ENCODE peak calls at places on chromosomes 2 and 18, in seven cellular contexts. S is Peyer's patch, F is fibroblast of mammary gland, D is keratinocyte, L is tibial artery, W is IMR-90, X is cardiac muscle cell. O is an unnamed sample.

GRCh38 chr2:12766421-12766879 is 49.7 kb downstream of the TRIB2 start:
- DNase-seq in S (no peak), F (peak), D (no peak), L (no peak), W (peak), X (no peak), O (no peak)

GRCh38 chr2:135052997-135053474 is 944 bp downstream of the RAB3GAP1 start:
- DNase-seq in S (no peak), F (no peak), D (no peak), L (no peak), W (no peak), X (no peak), O (no peak)

GRCh38 chr2:147330925-147331324 is 513.9 kb upstream of the ACVR2A start:
- DNase-seq in S (no peak), F (no peak), D (no peak), L (no peak), W (no peak), X (no peak), O (no peak)

GRCh38 chr2:134461511-134461910 is 207.6 kb downstream of the MGAT5 start:
- DNase-seq in S (peak), F (no peak), D (no peak), L (peak), W (peak), X (no peak), O (peak)

GRCh38 chr2:216492951-216493685 is 5.5 kb upstream of the RPL37A start:
- DNase-seq in S (no peak), F (peak), D (no peak), L (no peak), W (peak), X (no peak), O (no peak)

GRCh38 chr2:97701186-97701585 is 12.2 kb upstream of the ZAP70 start:
- DNase-seq in S (peak), F (no peak), D (no peak), L (no peak), W (no peak), X (no peak), O (no peak)

GRCh38 chr2:66283776-66284175 is 151.1 kb upstream of the MEIS1 start:
- DNase-seq in S (no peak), F (no peak), D (no peak), L (no peak), W (no peak), X (no peak), O (no peak)

GRCh38 chr18:8177330-8178016 is 431.8 kb upstream of the RAB12 start:
- DNase-seq in S (no peak), F (peak), D (no peak), L (no peak), W (peak), X (peak), O (peak)

GRCh38 chr2:128228894-128229293 is 89.8 kb downstream of the HS6ST1 start:
- DNase-seq in S (no peak), F (peak), D (no peak), L (no peak), W (peak), X (no peak), O (no peak)

GRCh38 chr2:15117409-15118030 is 443.6 kb downstream of the NBAS start:
- DNase-seq in S (no peak), F (no peak), D (no peak), L (no peak), W (no peak), X (no peak), O (no peak)

GRCh38 chr2:191376981-191377629 is 131.9 kb downstream of the MYO1B start:
- DNase-seq in S (peak), F (peak), D (peak), L (peak), W (peak), X (peak), O (peak)

GRCh38 chr2:210577263-210578071 is 21.1 kb downstream of the CPS1 start:
- DNase-seq in S (no peak), F (peak), D (no peak), L (no peak), W (peak), X (peak), O (no peak)

GRCh38 chr2:47269316-47270232 is 114.5 kb upstream of the STPG4 start:
- DNase-seq in S (peak), F (peak), D (peak), L (peak), W (peak), X (no peak), O (peak)

GRCh38 chr2:118987886-118988285 is 45.9 kb downstream of the MARCO start:
- DNase-seq in S (no peak), F (no peak), D (no peak), L (peak), W (no peak), X (no peak), O (no peak)

GRCh38 chr18:32670727-32671126 is 102.1 kb downstream of the KLHL14 start:
- DNase-seq in S (no peak), F (no peak), D (no peak), L (no peak), W (no peak), X (no peak), O (no peak)

GRCh38 chr18:32669549-32670165 is 103.2 kb downstream of the KLHL14 start:
- DNase-seq in S (no peak), F (no peak), D (no peak), L (no peak), W (no peak), X (no peak), O (peak)

GRCh38 chr18:32677578-32677977 is 95.2 kb downstream of the KLHL14 start:
- DNase-seq in S (no peak), F (no peak), D (no peak), L (no peak), W (no peak), X (no peak), O (no peak)

DNA sequence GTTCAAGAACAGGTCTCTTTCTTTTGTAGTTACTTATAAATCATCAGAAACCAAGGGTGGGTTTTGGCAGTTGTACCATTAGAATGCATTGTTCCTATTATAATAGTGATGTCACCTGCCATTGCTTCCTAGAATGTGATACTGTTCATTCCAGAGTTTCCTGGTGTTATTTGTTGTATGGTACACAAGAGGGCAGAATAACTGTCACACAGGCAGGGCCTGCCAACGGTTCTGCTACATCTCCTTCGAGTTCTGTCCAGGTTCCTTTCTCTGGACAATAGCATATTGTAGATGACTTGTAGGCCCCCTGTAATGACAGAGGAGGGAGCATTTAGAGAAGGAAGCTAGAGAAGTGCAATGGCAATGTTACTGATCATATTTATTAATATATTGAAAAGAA is 98.3 kb downstream of the KLHL14 start:
- DNase-seq in S (no peak), F (peak), D (no peak), L (no peak), W (no peak), X (peak), O (peak)
- TF ChIP-seq CTCF in S (no peak), F (peak), D (peak), L (no peak), W (no peak), X (no peak), O (peak)

GRCh38 chr2:212145111-212145510 is 393.5 kb downstream of the ERBB4 start:
- DNase-seq in S (no peak), F (peak), D (no peak), L (no peak), W (peak), X (no peak), O (no peak)

GRCh38 chr2:212142616-212143015 is 396.0 kb downstream of the ERBB4 start:
- DNase-seq in S (no peak), F (no peak), D (no peak), L (no peak), W (peak), X (no peak), O (no peak)

GRCh38 chr2:212153923-212154322 is 384.7 kb downstream of the ERBB4 start:
- DNase-seq in S (no peak), F (no peak), D (no peak), L (no peak), W (no peak), X (no peak), O (no peak)

DNA sequence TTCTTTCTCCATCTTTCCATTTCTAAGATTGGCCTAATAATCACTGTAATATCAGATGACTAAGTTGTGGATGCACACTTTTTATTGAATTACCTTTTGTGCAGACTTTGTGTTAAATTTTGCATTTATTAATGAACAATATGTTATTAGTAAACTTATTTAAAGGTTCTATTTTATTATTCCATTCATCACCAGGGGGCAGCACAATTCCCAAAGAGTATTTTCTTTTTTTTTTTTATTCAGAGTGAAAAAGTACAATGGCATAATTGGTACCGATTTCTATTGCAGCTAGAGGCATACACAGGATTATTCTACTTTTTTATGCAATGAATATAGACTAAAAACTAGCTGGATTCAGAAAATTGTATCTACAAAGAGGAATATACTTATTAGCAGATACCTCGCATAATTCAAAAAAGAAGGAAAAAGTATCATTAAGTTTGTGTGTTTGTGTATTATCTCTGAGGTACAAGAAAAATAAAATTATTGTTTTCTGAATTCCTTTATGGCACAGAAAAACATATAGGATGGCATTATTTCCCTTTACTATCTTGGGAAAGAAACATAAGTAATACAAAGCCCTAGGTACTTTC is 390.6 kb downstream of the ERBB4 start:
- DNase-seq in S (no peak), F (peak), D (no peak), L (no peak), W (peak), X (peak), O (peak)
- TF ChIP-seq CTCF in S (no peak), F (peak), D (peak), L (no peak), W (peak), X (peak), O (peak)

GRCh38 chr2:241595600-241596140 is 37.1 kb downstream of the BOK start:
- DNase-seq in S (no peak), F (no peak), D (no peak), L (peak), W (no peak), X (peak), O (no peak)
- TF ChIP-seq CTCF in S (no peak), F (peak), D (peak), L (no peak), W (peak), X (peak), O (no peak)

GRCh38 chr2:185208261-185208660 is 530.3 kb upstream of the FSIP2 start:
- DNase-seq in S (no peak), F (peak), D (no peak), L (no peak), W (no peak), X (peak), O (peak)
- TF ChIP-seq CTCF in S (peak), F (peak), D (peak), L (no peak), W (no peak), X (no peak), O (peak)

GRCh38 chr2:68317971-68318685 is 1.6 kb downstream of the CNRIP1 start:
- DNase-seq in S (no peak), F (peak), D (no peak), L (no peak), W (no peak), X (no peak), O (no peak)
- TF ChIP-seq CTCF in S (no peak), F (no peak), D (no peak), L (no peak), W (no peak), X (no peak), O (no peak)

GRCh38 chr2:18123211-18123570 is 244.7 kb downstream of the KCNS3 start:
- DNase-seq in S (no peak), F (no peak), D (no peak), L (no peak), W (no peak), X (no peak), O (no peak)

GRCh38 chr2:18119883-18120282 is 241.4 kb downstream of the KCNS3 start:
- DNase-seq in S (no peak), F (peak), D (no peak), L (no peak), W (peak), X (no peak), O (no peak)

GRCh38 chr2:18122544-18123210 is 244.2 kb downstream of the KCNS3 start:
- DNase-seq in S (no peak), F (no peak), D (no peak), L (no peak), W (no peak), X (no peak), O (no peak)

GRCh38 chr2:18118703-18119102 is 240.2 kb downstream of the KCNS3 start:
- DNase-seq in S (no peak), F (peak), D (no peak), L (no peak), W (peak), X (no peak), O (no peak)

GRCh38 chr2:18117592-18117991 is 239.1 kb downstream of the KCNS3 start:
- DNase-seq in S (no peak), F (peak), D (peak), L (no peak), W (peak), X (peak), O (peak)
- TF ChIP-seq CTCF in S (peak), F (peak), D (peak), L (peak), W (peak), X (peak), O (peak)

DNA sequence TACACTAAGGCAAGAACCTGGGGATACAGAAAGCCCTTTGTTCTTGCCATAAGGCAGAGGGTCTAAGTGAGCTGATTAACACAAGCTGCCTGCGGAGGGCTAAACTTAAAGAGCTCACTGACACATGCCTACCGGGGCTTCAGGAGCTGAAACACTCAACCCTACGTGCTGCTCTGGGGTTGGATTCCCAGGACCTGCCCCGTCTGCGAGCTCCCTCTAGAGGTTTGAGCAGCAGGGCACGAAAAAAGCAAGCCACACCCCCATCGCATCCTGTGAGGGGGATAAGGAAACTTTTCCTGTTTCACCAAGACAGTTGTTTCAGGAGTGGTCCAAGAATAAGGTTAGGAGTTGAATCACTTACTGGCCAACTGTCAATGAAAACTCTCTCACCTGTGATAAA is 562.1 kb downstream of the TMX3 start:
- DNase-seq in S (no peak), F (no peak), D (no peak), L (no peak), W (no peak), X (no peak), O (peak)
- TF ChIP-seq CTCF in S (no peak), F (no peak), D (peak), L (no peak), W (no peak), X (no peak), O (no peak)

O was measured in Calu3.